ENCODE peak calls at places on chromosomes 1 and 21, in six cellular contexts. One of them, this sample, is unnamed.

GRCh38 chr1:88610687-88611086 is 73.4 kb upstream of the PKN2 start:
- DNase-seq in tibial nerve: no peak
- DNase-seq in ovary: no peak
- DNase-seq in stomach: no peak
- DNase-seq in sigmoid colon: no peak
- DNase-seq in upper lobe of left lung: no peak
- DNase-seq in this sample: no peak

GRCh38 chr1:99590578-99591209 is 55.2 kb upstream of the PALMD start:
- DNase-seq in tibial nerve: no peak
- DNase-seq in ovary: no peak
- DNase-seq in stomach: no peak
- DNase-seq in sigmoid colon: no peak
- DNase-seq in upper lobe of left lung: no peak
- DNase-seq in this sample: no peak

GRCh38 chr1:223504741-223505140 is 111.5 kb downstream of the CCDC185 start:
- DNase-seq in tibial nerve: no peak
- DNase-seq in ovary: no peak
- DNase-seq in stomach: peak; percentile 79
- DNase-seq in sigmoid colon: no peak
- DNase-seq in upper lobe of left lung: no peak
- DNase-seq in this sample: no peak

GRCh38 chr1:207021139-207021861 is 11.3 kb downstream of the C1orf116 start:
- DNase-seq in tibial nerve: no peak
- DNase-seq in ovary: no peak
- DNase-seq in stomach: no peak
- DNase-seq in sigmoid colon: no peak
- DNase-seq in upper lobe of left lung: no peak
- DNase-seq in this sample: no peak

GRCh38 chr21:43600642-43601397 is 58.5 kb downstream of the HSF2BP start:
- DNase-seq in tibial nerve: no peak
- DNase-seq in ovary: no peak
- DNase-seq in stomach: no peak
- DNase-seq in sigmoid colon: no peak
- DNase-seq in upper lobe of left lung: no peak
- DNase-seq in this sample: no peak

GRCh38 chr1:117599822-117600221 is 6.0 kb upstream of the TENT5C start:
- DNase-seq in tibial nerve: no peak
- DNase-seq in ovary: no peak
- DNase-seq in stomach: no peak
- DNase-seq in sigmoid colon: no peak
- DNase-seq in upper lobe of left lung: no peak
- DNase-seq in this sample: peak; percentile 55

GRCh38 chr1:156797212-156797871 is 19.3 kb downstream of the SH2D2A start:
- DNase-seq in tibial nerve: no peak
- DNase-seq in ovary: no peak
- DNase-seq in stomach: peak; percentile 33
- DNase-seq in sigmoid colon: no peak
- DNase-seq in upper lobe of left lung: no peak
- DNase-seq in this sample: peak; percentile 9

GRCh38 chr1:156591432-156592157 is at the start of gene NAXE:
- DNase-seq in tibial nerve: peak; percentile 53
- DNase-seq in ovary: peak; percentile 80
- DNase-seq in stomach: peak; percentile 80
- DNase-seq in sigmoid colon: peak; percentile 88
- DNase-seq in upper lobe of left lung: peak; percentile 94
- DNase-seq in this sample: peak; percentile 77

GRCh38 chr21:29601072-29601471 is 302.4 kb downstream of the BACH1 start:
- DNase-seq in tibial nerve: no peak
- DNase-seq in ovary: no peak
- DNase-seq in stomach: no peak
- DNase-seq in sigmoid colon: no peak
- DNase-seq in upper lobe of left lung: no peak
- DNase-seq in this sample: no peak

GRCh38 chr1:225425211-225425786 is 2.5 kb downstream of the LBR start:
- DNase-seq in tibial nerve: no peak
- DNase-seq in ovary: no peak
- DNase-seq in stomach: no peak
- DNase-seq in sigmoid colon: no peak
- DNase-seq in upper lobe of left lung: no peak
- DNase-seq in this sample: no peak

GRCh38 chr1:241499910-241500309 is 19.6 kb downstream of the FH start:
- DNase-seq in tibial nerve: no peak
- DNase-seq in ovary: no peak
- DNase-seq in stomach: no peak
- DNase-seq in sigmoid colon: no peak
- DNase-seq in upper lobe of left lung: no peak
- DNase-seq in this sample: no peak

GRCh38 chr1:157166581-157166980 is 28.4 kb upstream of the ETV3 start:
- DNase-seq in tibial nerve: no peak
- DNase-seq in ovary: no peak
- DNase-seq in stomach: no peak
- DNase-seq in sigmoid colon: no peak
- DNase-seq in upper lobe of left lung: no peak
- DNase-seq in this sample: no peak

GRCh38 chr1:9894115-9894514 is 16.0 kb downstream of the CTNNBIP1 start:
- DNase-seq in tibial nerve: no peak
- DNase-seq in ovary: no peak
- DNase-seq in stomach: no peak
- DNase-seq in sigmoid colon: no peak
- DNase-seq in upper lobe of left lung: no peak
- DNase-seq in this sample: no peak

GRCh38 chr1:61504305-61504704 is 220.6 kb downstream of the TM2D1 start:
- DNase-seq in tibial nerve: no peak
- DNase-seq in ovary: no peak
- DNase-seq in stomach: no peak
- DNase-seq in sigmoid colon: no peak
- DNase-seq in upper lobe of left lung: no peak
- DNase-seq in this sample: no peak

GRCh38 chr1:118811156-118811555 is 177.0 kb downstream of the TBX15 start:
- DNase-seq in tibial nerve: no peak
- DNase-seq in ovary: no peak
- DNase-seq in stomach: no peak
- DNase-seq in sigmoid colon: no peak
- DNase-seq in upper lobe of left lung: no peak
- DNase-seq in this sample: no peak

GRCh38 chr1:233614173-233614742 is 352 bp downstream of the KCNK1 start:
- DNase-seq in tibial nerve: no peak
- DNase-seq in ovary: no peak
- DNase-seq in stomach: peak; percentile 46
- DNase-seq in sigmoid colon: no peak
- DNase-seq in upper lobe of left lung: peak; percentile 84
- DNase-seq in this sample: no peak

GRCh38 chr1:158999301-159000069 is 10.2 kb upstream of the IFI16 start:
- DNase-seq in tibial nerve: peak; percentile 87
- DNase-seq in ovary: peak; percentile 80
- DNase-seq in stomach: no peak
- DNase-seq in sigmoid colon: peak; percentile 94
- DNase-seq in upper lobe of left lung: no peak
- DNase-seq in this sample: peak; percentile 94

GRCh38 chr1:44908427-44908826 is 65.4 kb upstream of the PTCH2 start:
- DNase-seq in tibial nerve: no peak
- DNase-seq in ovary: no peak
- DNase-seq in stomach: no peak
- DNase-seq in sigmoid colon: no peak
- DNase-seq in upper lobe of left lung: no peak
- DNase-seq in this sample: no peak

GRCh38 chr1:81670997-81671396 is 129.7 kb upstream of the ADGRL2 start:
- DNase-seq in tibial nerve: no peak
- DNase-seq in ovary: no peak
- DNase-seq in stomach: no peak
- DNase-seq in sigmoid colon: no peak
- DNase-seq in upper lobe of left lung: no peak
- DNase-seq in this sample: no peak

GRCh38 chr21:32698971-32699693 is 28.7 kb downstream of the SYNJ1 start:
- DNase-seq in tibial nerve: no peak
- DNase-seq in ovary: no peak
- DNase-seq in stomach: no peak
- DNase-seq in sigmoid colon: no peak
- DNase-seq in upper lobe of left lung: no peak
- DNase-seq in this sample: no peak

GRCh38 chr1:78003070-78003751 is 1.5 kb upstream of the DNAJB4 start:
- DNase-seq in tibial nerve: no peak
- DNase-seq in ovary: no peak
- DNase-seq in stomach: no peak
- DNase-seq in sigmoid colon: no peak
- DNase-seq in upper lobe of left lung: no peak
- DNase-seq in this sample: no peak

GRCh38 chr1:155729031-155729898 is 40.4 kb downstream of the DAP3 start:
- DNase-seq in tibial nerve: peak; percentile 19
- DNase-seq in ovary: no peak
- DNase-seq in stomach: peak; percentile 60
- DNase-seq in sigmoid colon: peak; percentile 66
- DNase-seq in upper lobe of left lung: no peak
- DNase-seq in this sample: no peak

GRCh38 chr1:59730759-59731478 is 83.8 kb upstream of the HOOK1 start:
- DNase-seq in tibial nerve: peak; percentile 75
- DNase-seq in ovary: peak; percentile 73
- DNase-seq in stomach: peak; percentile 74
- DNase-seq in sigmoid colon: peak; percentile 93
- DNase-seq in upper lobe of left lung: no peak
- DNase-seq in this sample: peak; percentile 79

DNA sequence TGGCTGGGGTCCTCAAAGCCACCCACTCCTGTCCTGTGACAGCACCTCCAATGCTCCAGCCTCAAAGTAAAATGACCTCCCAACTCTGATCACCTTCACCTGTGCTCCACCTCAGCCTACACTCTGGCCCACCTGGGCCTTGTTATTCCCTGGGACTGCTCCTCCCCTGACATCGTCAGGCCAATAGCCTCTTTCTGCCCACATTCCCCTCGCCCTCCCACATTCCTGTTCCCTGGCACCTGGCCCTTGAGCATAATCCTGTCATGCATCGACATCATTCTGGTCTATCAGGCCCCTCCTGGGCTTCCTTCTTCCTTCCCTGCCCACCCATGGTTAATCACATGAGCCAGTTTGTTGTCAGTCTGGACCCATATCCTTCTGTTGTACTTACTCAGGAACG is 13.2 kb upstream of the BCAR3 start:
- DNase-seq in tibial nerve: no peak
- DNase-seq in ovary: no peak
- DNase-seq in stomach: no peak
- DNase-seq in sigmoid colon: no peak
- DNase-seq in upper lobe of left lung: no peak
- DNase-seq in this sample: no peak
- TF ChIP-seq EP300 in tibial nerve: no peak
- TF ChIP-seq EP300 in ovary: no peak
- TF ChIP-seq EP300 in stomach: no peak
- TF ChIP-seq EP300 in sigmoid colon: no peak
- TF ChIP-seq EP300 in upper lobe of left lung: no peak
- TF ChIP-seq EP300 in this sample: no peak

DNA sequence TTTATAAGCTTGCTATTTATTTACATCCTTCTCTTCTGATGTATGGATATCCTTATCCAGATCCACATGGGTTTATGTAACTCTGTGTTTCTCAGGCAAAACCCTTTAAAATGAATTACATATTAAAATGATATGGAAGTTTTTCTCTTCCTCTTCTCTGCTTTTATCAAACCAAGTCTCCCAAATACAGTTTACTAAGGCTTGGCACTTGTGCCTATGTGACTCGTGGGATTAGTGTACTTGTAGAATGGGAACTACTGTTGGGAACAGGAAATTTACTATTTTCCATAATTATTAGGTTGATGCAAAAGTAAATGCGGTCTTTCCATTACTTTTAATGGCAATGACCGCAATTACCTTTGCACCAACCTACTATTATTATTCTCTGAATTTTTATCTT is 14.8 kb downstream of the SIM2 start:
- DNase-seq in tibial nerve: no peak
- DNase-seq in ovary: no peak
- DNase-seq in stomach: no peak
- DNase-seq in sigmoid colon: no peak
- DNase-seq in upper lobe of left lung: no peak
- DNase-seq in this sample: no peak
- H3K27me3 ChIP-seq in tibial nerve: peaks cover 88% of the 10 kb centered on the region
- H3K27me3 ChIP-seq in ovary: peaks cover 3% of the 10 kb centered on the region
- H3K27me3 ChIP-seq in stomach: peaks cover 14% of the 10 kb centered on the region
- H3K27me3 ChIP-seq in sigmoid colon: peaks cover 61% of the 10 kb centered on the region
- H3K27me3 ChIP-seq in upper lobe of left lung: peaks cover 20% of the 10 kb centered on the region
- H3K27me3 ChIP-seq in this sample: peaks cover 73% of the 10 kb centered on the region

GRCh38 chr1:204882479-204882878 is 11.8 kb downstream of the NFASC start:
- DNase-seq in tibial nerve: no peak
- DNase-seq in ovary: no peak
- DNase-seq in stomach: peak; percentile 60
- DNase-seq in sigmoid colon: no peak
- DNase-seq in upper lobe of left lung: no peak
- DNase-seq in this sample: no peak

GRCh38 chr1:204879351-204879750 is 8.7 kb downstream of the NFASC start:
- DNase-seq in tibial nerve: no peak
- DNase-seq in ovary: no peak
- DNase-seq in stomach: no peak
- DNase-seq in sigmoid colon: no peak
- DNase-seq in upper lobe of left lung: no peak
- DNase-seq in this sample: no peak

GRCh38 chr1:204878835-204879234 is 8.2 kb downstream of the NFASC start:
- DNase-seq in tibial nerve: no peak
- DNase-seq in ovary: no peak
- DNase-seq in stomach: no peak
- DNase-seq in sigmoid colon: no peak
- DNase-seq in upper lobe of left lung: no peak
- DNase-seq in this sample: no peak

GRCh38 chr1:204883405-204883804 is 12.7 kb downstream of the NFASC start:
- DNase-seq in tibial nerve: no peak
- DNase-seq in ovary: no peak
- DNase-seq in stomach: no peak
- DNase-seq in sigmoid colon: no peak
- DNase-seq in upper lobe of left lung: no peak
- DNase-seq in this sample: no peak

GRCh38 chr1:204880906-204881305 is 10.2 kb downstream of the NFASC start:
- DNase-seq in tibial nerve: no peak
- DNase-seq in ovary: no peak
- DNase-seq in stomach: no peak
- DNase-seq in sigmoid colon: no peak
- DNase-seq in upper lobe of left lung: no peak
- DNase-seq in this sample: no peak
- TF ChIP-seq EP300 in tibial nerve: no peak
- TF ChIP-seq EP300 in ovary: no peak
- TF ChIP-seq EP300 in stomach: no peak
- TF ChIP-seq EP300 in sigmoid colon: no peak
- TF ChIP-seq EP300 in upper lobe of left lung: no peak
- TF ChIP-seq EP300 in this sample: no peak

GRCh38 chr1:110112143-110112542 is at the start of gene UBL4B:
- DNase-seq in tibial nerve: no peak
- DNase-seq in ovary: no peak
- DNase-seq in stomach: no peak
- DNase-seq in sigmoid colon: no peak
- DNase-seq in upper lobe of left lung: no peak
- DNase-seq in this sample: no peak

GRCh38 chr1:110113551-110113950 is 1.3 kb downstream of the UBL4B start:
- DNase-seq in tibial nerve: no peak
- DNase-seq in ovary: no peak
- DNase-seq in stomach: no peak
- DNase-seq in sigmoid colon: no peak
- DNase-seq in upper lobe of left lung: no peak
- DNase-seq in this sample: no peak

GRCh38 chr1:110112656-110113055 is 413 bp downstream of the UBL4B start:
- DNase-seq in tibial nerve: no peak
- DNase-seq in ovary: no peak
- DNase-seq in stomach: no peak
- DNase-seq in sigmoid colon: no peak
- DNase-seq in upper lobe of left lung: no peak
- DNase-seq in this sample: no peak

GRCh38 chr1:110114784-110115183 is 2.5 kb downstream of the UBL4B start:
- DNase-seq in tibial nerve: no peak
- DNase-seq in ovary: no peak
- DNase-seq in stomach: no peak
- DNase-seq in sigmoid colon: no peak
- DNase-seq in upper lobe of left lung: no peak
- DNase-seq in this sample: no peak

GRCh38 chr1:110114173-110114572 is 1.9 kb downstream of the UBL4B start:
- DNase-seq in tibial nerve: no peak
- DNase-seq in ovary: no peak
- DNase-seq in stomach: no peak
- DNase-seq in sigmoid colon: no peak
- DNase-seq in upper lobe of left lung: no peak
- DNase-seq in this sample: no peak
- H3K27me3 ChIP-seq in tibial nerve: no peaks in the 10 kb centered on the region
- H3K27me3 ChIP-seq in ovary: no peaks in the 10 kb centered on the region
- H3K27me3 ChIP-seq in stomach: no peaks in the 10 kb centered on the region
- H3K27me3 ChIP-seq in sigmoid colon: no peaks in the 10 kb centered on the region
- H3K27me3 ChIP-seq in upper lobe of left lung: no peaks in the 10 kb centered on the region
- H3K27me3 ChIP-seq in this sample: peaks cover 7% of the 10 kb centered on the region

This sample was measured in suprapubic skin.